ENCODE peak calls at places on chromosomes 1 and 21, in five cellular contexts. I is fibroblast of mammary gland, J is GM13976, S is HFF-Myc, X is upper lobe of right lung. Y is an unnamed sample.

GRCh38 chr1:24639881-24640280 is 3.2 kb upstream of the SRRM1 start:
- DNase-seq in I (peak), J (no peak), S (no peak), X (no peak), Y (no peak)

GRCh38 chr1:92655197-92655801 is 129.6 kb downstream of the EVI5 start:
- DNase-seq in I (no peak), J (no peak), S (no peak), X (no peak), Y (no peak)

GRCh38 chr1:1347663-1348419 is 1.4 kb downstream of the DVL1 start:
- DNase-seq in I (no peak), J (no peak), S (no peak), X (peak), Y (no peak)

GRCh38 chr1:244735404-244735803 is 82.5 kb downstream of the DESI2 start:
- DNase-seq in I (peak), J (no peak), S (no peak), X (no peak), Y (no peak)

GRCh38 chr1:113963281-113963906 is 15.9 kb upstream of the OLFML3 start:
- DNase-seq in I (no peak), J (no peak), S (no peak), X (no peak), Y (no peak)

GRCh38 chr1:14996133-14997050 is 157.2 kb upstream of the TMEM51 start:
- DNase-seq in I (peak), J (no peak), S (peak), X (no peak), Y (no peak)

GRCh38 chr1:33903210-33903589 is 39.3 kb downstream of the HMGB4 start:
- DNase-seq in I (peak), J (no peak), S (no peak), X (no peak), Y (no peak)

GRCh38 chr1:107782192-107782845 is 182.7 kb downstream of the VAV3 start:
- DNase-seq in I (peak), J (no peak), S (peak), X (no peak), Y (no peak)

GRCh38 chr1:221309711-221310110 is 430.5 kb downstream of the HLX start:
- DNase-seq in I (no peak), J (no peak), S (no peak), X (no peak), Y (no peak)

GRCh38 chr1:183600136-183600535 is 9.9 kb upstream of the NCF2 start:
- DNase-seq in I (peak), J (no peak), S (no peak), X (no peak), Y (peak)

GRCh38 chr1:229430761-229431269 is 3.1 kb downstream of the ACTA1 start:
- DNase-seq in I (peak), J (no peak), S (no peak), X (peak), Y (no peak)

GRCh38 chr1:232675267-232675666 is 45.3 kb upstream of the SIPA1L2 start:
- DNase-seq in I (no peak), J (no peak), S (no peak), X (no peak), Y (no peak)

GRCh38 chr1:115429884-115430283 is 91.8 kb upstream of the NGF start:
- DNase-seq in I (peak), J (no peak), S (no peak), X (no peak), Y (no peak)

GRCh38 chr1:24189528-24189927 is 2.4 kb upstream of the IFNLR1 start:
- DNase-seq in I (no peak), J (peak), S (no peak), X (peak), Y (peak)

GRCh38 chr1:869499-870244 is 54.1 kb upstream of the SAMD11 start:
- DNase-seq in I (peak), J (peak), S (no peak), X (peak), Y (peak)

GRCh38 chr1:37480125-37480466 is 5.7 kb downstream of the ZC3H12A start:
- DNase-seq in I (no peak), J (no peak), S (no peak), X (no peak), Y (no peak)

GRCh38 chr1:229213797-229214196 is 57.1 kb upstream of the RAB4A start:
- DNase-seq in I (no peak), J (no peak), S (no peak), X (no peak), Y (no peak)

GRCh38 chr1:108532730-108533129 is 27.2 kb upstream of the EEIG2 start:
- DNase-seq in I (no peak), J (no peak), S (no peak), X (no peak), Y (no peak)

GRCh38 chr1:158084336-158084735 is 90.9 kb downstream of the KIRREL1 start:
- DNase-seq in I (no peak), J (no peak), S (no peak), X (peak), Y (no peak)

GRCh38 chr1:116889417-116889816 is 20.3 kb upstream of the PTGFRN start:
- DNase-seq in I (no peak), J (no peak), S (no peak), X (no peak), Y (no peak)

GRCh38 chr1:90996742-90997413 is 25.0 kb downstream of the ZNF644 start:
- DNase-seq in I (no peak), J (no peak), S (no peak), X (no peak), Y (no peak)

GRCh38 chr1:12309783-12310742 is 80.2 kb downstream of the VPS13D start:
- DNase-seq in I (peak), J (no peak), S (no peak), X (no peak), Y (no peak)

GRCh38 chr1:1331068-1331965 is at the start of gene TAS1R3:
- DNase-seq in I (no peak), J (no peak), S (no peak), X (no peak), Y (no peak)

GRCh38 chr21:14889080-14889805 is 175.6 kb downstream of the NRIP1 start:
- DNase-seq in I (peak), J (no peak), S (no peak), X (no peak), Y (no peak)

DNA sequence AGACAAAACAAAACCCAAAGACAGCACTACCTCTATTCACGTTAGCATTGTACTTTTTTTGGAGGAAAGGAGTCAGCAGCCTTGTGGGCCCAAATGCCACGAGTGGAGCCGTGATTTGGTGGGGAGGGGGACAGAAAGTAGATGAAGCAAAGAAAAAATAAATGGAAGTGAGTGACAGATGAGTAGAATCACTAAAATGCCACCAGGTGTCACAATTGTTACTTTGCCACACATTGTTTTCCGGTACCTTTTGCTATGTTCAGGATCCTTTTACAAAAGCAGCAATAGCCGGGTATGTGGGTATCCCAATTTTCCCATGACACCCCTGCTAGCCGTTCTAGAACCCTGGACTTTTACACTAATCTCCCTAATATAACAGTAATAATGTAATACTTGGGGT is 85.0 kb upstream of the AK4 start:
- DNase-seq in I (no peak), J (no peak), S (no peak), X (no peak), Y (no peak)
- TF ChIP-seq CTCF in I (no peak), J (no peak), S (no peak), X (no peak), Y (peak)

DNA sequence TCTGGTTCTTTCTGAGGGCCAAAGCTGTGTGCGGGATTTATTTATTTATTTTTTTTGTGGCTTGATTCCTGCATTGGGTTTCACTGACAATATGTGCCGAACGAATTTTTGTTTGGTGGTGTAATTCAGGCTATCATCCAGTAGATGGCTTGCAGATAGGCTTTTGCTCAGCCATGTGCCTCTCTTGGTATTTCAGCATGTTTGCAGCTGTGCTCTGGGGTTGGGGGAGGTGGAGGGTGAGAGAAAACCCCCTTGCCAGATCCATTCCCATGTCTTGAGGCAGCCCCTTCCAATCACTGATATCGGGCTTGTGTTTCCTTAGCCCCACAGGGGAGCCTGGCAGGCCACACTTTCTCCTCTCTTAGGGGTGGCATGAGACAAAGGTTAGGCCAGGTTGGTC is 302.4 kb downstream of the PTGER3 start:
- DNase-seq in I (peak), J (no peak), S (no peak), X (no peak), Y (no peak)
- TF ChIP-seq CTCF in I (peak), J (no peak), S (no peak), X (peak), Y (peak)

GRCh38 chr1:239814306-239814881 is 277.3 kb upstream of the FMN2 start:
- DNase-seq in I (peak), J (no peak), S (no peak), X (no peak), Y (no peak)
- TF ChIP-seq CTCF in I (no peak), J (no peak), S (no peak), X (no peak), Y (no peak)

GRCh38 chr1:10626781-10627410 is 152.1 kb downstream of the PEX14 start:
- DNase-seq in I (peak), J (no peak), S (no peak), X (peak), Y (peak)
- TF ChIP-seq CTCF in I (no peak), J (no peak), S (no peak), X (no peak), Y (no peak)

Y was measured in CD14-positive monocyte.